ENCODE peak calls at places on chromosomes 2 and 18, in ten cellular contexts. O is activated T-helper 9 cell treated with anti-CD3 and anti-CD28 coated beads, Interleukin-2, amount 50 U/mL, for 16 hours; Q is RCC 7860; B is foreskin keratinocyte; N is hypothalamus; A is H54; F is prostate gland; J is G401; L is NCI-H460; S is CD4-positive, CD25-positive, alpha-beta regulatory T cell. R is an unnamed sample.

GRCh38 chr18:59265246-59266018 is 7.8 kb downstream of the RAX start:
- DNase-seq in O (no peak), Q (no peak), B (no peak), N (no peak), A (no peak), F (no peak), J (no peak), L (no peak), S (no peak), R (no peak)

GRCh38 chr2:173571021-173571821 is 216.5 kb downstream of the CDCA7 start:
- DNase-seq in O (no peak), Q (peak; percentile 48), B (no peak), N (no peak), A (no peak), F (peak; percentile 68), J (peak; percentile 15), L (peak; percentile 40), S (no peak), R (no peak)

GRCh38 chr2:112690853-112691390 is 29.9 kb upstream of the NT5DC4 start:
- DNase-seq in O (peak; percentile 36), Q (peak; percentile 59), B (peak; percentile 40), N (peak; percentile 15), A (no peak), F (peak; percentile 65), J (peak; percentile 35), L (peak; percentile 69), S (peak; percentile 44), R (peak; percentile 45)

GRCh38 chr2:54658548-54659207 is 64.8 kb upstream of the EML6 start:
- DNase-seq in O (no peak), Q (no peak), B (no peak), N (no peak), A (peak; percentile 20), F (no peak), J (no peak), L (no peak), S (no peak), R (no peak)

GRCh38 chr2:233700028-233700635 is 7.4 kb downstream of the UGT1A6 start:
- DNase-seq in O (no peak), Q (peak; percentile 98), B (no peak), N (no peak), A (no peak), F (peak; percentile 78), J (no peak), L (peak; percentile 96), S (no peak), R (no peak)

GRCh38 chr18:61921621-61922235 is 28.9 kb upstream of the RNF152 start:
- DNase-seq in O (no peak), Q (no peak), B (no peak), N (no peak), A (no peak), F (no peak), J (no peak), L (no peak), S (no peak), R (no peak)

GRCh38 chr2:70473101-70473722 is 80.4 kb downstream of the TGFA start:
- DNase-seq in O (no peak), Q (no peak), B (no peak), N (no peak), A (no peak), F (no peak), J (no peak), L (no peak), S (no peak), R (no peak)

GRCh38 chr2:44937688-44938240 is 3.7 kb upstream of the SIX3 start:
- DNase-seq in O (no peak), Q (no peak), B (no peak), N (no peak), A (no peak), F (no peak), J (no peak), L (peak; percentile 15), S (no peak), R (no peak)

GRCh38 chr2:48312126-48312525 is 217.8 kb upstream of the STON1 start:
- DNase-seq in O (no peak), Q (no peak), B (peak; percentile 98), N (no peak), A (no peak), F (no peak), J (peak; percentile 8), L (no peak), S (no peak), R (no peak)